ENCODE peak calls at places on chromosomes 4 and X, in seven cellular contexts. Q, L, G, H, A, Y and T are unnamed samples. For H3K4me1 and H3K9me3, the result is how much of the 10 kb centered on the place peaks cover.

GRCh38 chr4:89562715-89563114 is 255.1 kb upstream of the GPRIN3 start:
- DNase-seq in Q (peak), L (no peak), G (no peak), H (no peak), A (no peak), Y (no peak), T (no peak)

GRCh38 chrX:17412692-17413091 is 37.7 kb downstream of the NHS start:
- DNase-seq in Q (peak), L (no peak), G (no peak), H (no peak), A (no peak), Y (no peak), T (no peak)

GRCh38 chrX:37883196-37883595 is 35.8 kb upstream of the DYNLT3 start:
- DNase-seq in Q (no peak), L (no peak), G (no peak), H (no peak), A (no peak), Y (no peak), T (no peak)

GRCh38 chr4:112370466-112370865 is 73.3 kb downstream of the ALPK1 start:
- DNase-seq in Q (no peak), L (no peak), G (no peak), H (no peak), A (no peak), Y (no peak), T (no peak)

GRCh38 chr4:153188966-153189801 is 15.1 kb upstream of the TRIM2 start:
- DNase-seq in Q (peak), L (peak), G (no peak), H (peak), A (no peak), Y (no peak), T (peak)

GRCh38 chrX:15790766-15791380 is 589 bp downstream of the ZRSR2 start:
- DNase-seq in Q (peak), L (no peak), G (peak), H (no peak), A (no peak), Y (no peak), T (no peak)

GRCh38 chrX:138929905-138930304 is 218.4 kb upstream of the FGF13 start:
- DNase-seq in Q (peak), L (no peak), G (no peak), H (no peak), A (no peak), Y (no peak), T (no peak)

GRCh38 chrX:48697182-48697727 is 721 bp downstream of the SUV39H1 start:
- DNase-seq in Q (no peak), L (no peak), G (no peak), H (no peak), A (no peak), Y (no peak), T (no peak)

GRCh38 chr4:82528868-82529267 is 32.9 kb downstream of the TMEM150C start:
- DNase-seq in Q (no peak), L (no peak), G (no peak), H (no peak), A (no peak), Y (no peak), T (no peak)

GRCh38 chr4:41258783-41259182 is 2.1 kb downstream of the UCHL1 start:
- DNase-seq in Q (peak), L (no peak), G (peak), H (no peak), A (no peak), Y (no peak), T (no peak)

GRCh38 chrX:30309139-30309571 is at the start of gene NR0B1:
- DNase-seq in Q (no peak), L (no peak), G (peak), H (no peak), A (no peak), Y (no peak), T (no peak)

GRCh38 chr4:54475546-54475945 is 182.2 kb upstream of the KIT start:
- DNase-seq in Q (no peak), L (no peak), G (no peak), H (no peak), A (no peak), Y (no peak), T (no peak)

GRCh38 chr4:7383251-7383650 is 51.5 kb downstream of the PSAPL1 start:
- DNase-seq in Q (no peak), L (peak), G (no peak), H (no peak), A (no peak), Y (no peak), T (no peak)

GRCh38 chr4:120083152-120083551 is 16.5 kb upstream of the MAD2L1 start:
- DNase-seq in Q (no peak), L (no peak), G (no peak), H (no peak), A (no peak), Y (no peak), T (no peak)

GRCh38 chr4:178306565-178306964 is 864.3 kb upstream of the AGA start:
- DNase-seq in Q (peak), L (no peak), G (peak), H (no peak), A (no peak), Y (no peak), T (no peak)

GRCh38 chr4:142706381-142706780 is 139.7 kb downstream of the INPP4B start:
- DNase-seq in Q (no peak), L (no peak), G (no peak), H (no peak), A (no peak), Y (no peak), T (no peak)

GRCh38 chr4:142703694-142704309 is 142.3 kb downstream of the INPP4B start:
- DNase-seq in Q (no peak), L (no peak), G (no peak), H (no peak), A (no peak), Y (no peak), T (no peak)

GRCh38 chr4:142708231-142708630 is 137.9 kb downstream of the INPP4B start:
- DNase-seq in Q (no peak), L (no peak), G (no peak), H (no peak), A (no peak), Y (no peak), T (no peak)

GRCh38 chr4:142705820-142706219 is 140.3 kb downstream of the INPP4B start:
- DNase-seq in Q (no peak), L (no peak), G (no peak), H (no peak), A (no peak), Y (no peak), T (no peak)

GRCh38 chr4:142707397-142707796 is 138.7 kb downstream of the INPP4B start:
- DNase-seq in Q (no peak), L (no peak), G (no peak), H (no peak), A (no peak), Y (no peak), T (no peak)
- H3K4me1 ChIP-seq in Q (under half), L (under half), G (under half), H (under half), A (under half), Y (under half), T (under half)

DNA sequence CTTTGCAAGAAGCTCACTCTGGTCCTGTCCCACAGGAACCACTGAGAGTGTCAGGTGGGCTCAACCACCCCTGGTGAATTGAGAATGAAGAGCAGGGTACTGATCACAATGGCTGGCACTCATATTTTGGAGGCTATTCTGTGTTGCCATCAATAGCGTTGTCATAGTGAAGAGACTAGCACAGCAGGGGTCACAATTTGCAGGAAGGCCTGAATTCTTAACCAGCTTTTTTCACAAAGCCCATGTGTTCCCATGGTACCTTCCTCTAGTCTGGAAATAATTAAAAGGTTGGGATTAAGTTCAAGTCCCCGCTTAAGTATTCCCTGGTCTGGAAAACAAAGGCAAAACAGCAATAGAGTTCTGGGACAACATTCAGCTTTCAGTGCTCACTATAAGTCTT is 1051.7 kb downstream of the C4orf33 start:
- DNase-seq in Q (no peak), L (no peak), G (no peak), H (no peak), A (no peak), Y (no peak), T (no peak)
- H3K9me3 ChIP-seq in Q (under half), L (under half), G (under half), H (under half), A (under half), Y (under half), T (under half)

GRCh38 chr4:102808009-102808408 is 19.3 kb downstream of the UBE2D3 start:
- DNase-seq in Q (no peak), L (no peak), G (no peak), H (no peak), A (no peak), Y (no peak), T (no peak)
- H3K4me1 ChIP-seq in Q (under half), L (under half), G (under half), H (under half), A (under half), Y (under half), T (under half)

GRCh38 chrX:68794486-68794885 is 34.3 kb upstream of the EFNB1 start:
- DNase-seq in Q (no peak), L (no peak), G (no peak), H (no peak), A (no peak), Y (no peak), T (no peak)

GRCh38 chrX:68789966-68790365 is 38.9 kb upstream of the EFNB1 start:
- DNase-seq in Q (no peak), L (no peak), G (no peak), H (no peak), A (no peak), Y (no peak), T (no peak)

GRCh38 chrX:68792083-68792482 is 36.7 kb upstream of the EFNB1 start:
- DNase-seq in Q (no peak), L (no peak), G (no peak), H (no peak), A (no peak), Y (no peak), T (no peak)

GRCh38 chrX:68795741-68796140 is 33.1 kb upstream of the EFNB1 start:
- DNase-seq in Q (no peak), L (no peak), G (peak), H (no peak), A (no peak), Y (no peak), T (no peak)
- H3K9me3 ChIP-seq in Q (under half), L (under half), G (under half), H (under half), A (under half), Y (under half), T (under half)

DNA sequence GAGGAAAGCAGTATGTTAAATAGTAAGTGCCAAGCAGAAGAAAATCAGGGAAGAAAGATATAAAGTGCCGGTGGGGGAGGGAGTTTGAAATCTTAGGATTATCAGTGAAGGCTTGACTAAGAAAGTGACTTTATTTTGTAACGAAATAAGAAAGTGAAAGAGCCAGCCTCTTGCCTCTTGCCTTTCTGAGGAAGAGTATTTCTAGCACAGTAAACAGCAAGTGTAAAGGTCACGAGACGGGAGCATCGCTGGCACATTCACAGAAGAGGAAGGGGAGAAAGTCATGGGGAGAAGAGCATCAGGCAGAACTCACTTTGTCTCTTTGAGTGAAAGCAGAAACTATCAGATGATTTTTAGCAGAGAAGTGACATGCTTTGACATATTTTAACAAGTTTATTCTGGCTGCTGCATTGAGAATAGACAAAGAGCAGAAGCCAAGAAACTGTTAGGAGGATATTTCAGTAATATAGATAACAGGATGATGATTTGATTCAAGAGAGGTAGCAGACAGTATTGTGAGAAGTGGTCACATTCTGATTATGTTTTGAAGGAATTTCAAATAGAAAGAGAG is 313.8 kb downstream of the CAMK2D start:
- DNase-seq in Q (peak), L (no peak), G (no peak), H (no peak), A (no peak), Y (no peak), T (no peak)
- H3K4me1 ChIP-seq in Q (under half), L (under half), G (under half), H (under half), A (under half), Y (under half), T (under half)

DNA sequence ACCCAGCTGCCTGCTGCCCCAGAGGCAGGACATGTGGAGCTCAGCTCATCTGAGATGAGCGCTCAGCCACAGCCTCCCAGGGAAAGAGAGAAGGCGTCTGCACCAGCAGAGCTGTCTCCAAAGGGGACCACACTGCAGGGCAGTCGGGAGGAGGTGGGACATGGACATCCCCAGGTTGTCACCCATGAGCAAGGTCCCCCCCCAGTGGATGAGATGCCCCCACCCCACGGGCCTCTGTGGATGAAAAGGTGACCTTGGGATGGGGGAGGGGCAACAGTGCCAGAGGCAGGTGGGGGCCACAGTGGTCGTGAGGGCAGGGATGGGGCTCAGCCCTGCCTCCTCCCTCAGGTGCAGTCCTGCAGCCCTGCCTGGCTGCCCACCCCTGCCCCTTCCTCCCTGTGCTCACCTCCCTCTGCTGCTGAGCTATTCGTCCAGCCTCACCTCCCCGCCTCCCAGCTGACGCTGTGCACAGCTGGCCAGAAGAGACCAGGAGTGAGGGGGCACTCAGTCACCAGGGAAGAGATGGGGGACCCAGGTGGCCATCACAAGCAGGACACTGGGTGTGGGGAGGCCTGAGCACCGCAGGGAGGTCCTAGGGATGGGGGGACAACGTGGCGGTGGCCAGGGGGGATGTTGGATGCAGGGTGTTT is 9.3 kb downstream of the NKX1-1 start:
- DNase-seq in Q (no peak), L (peak), G (no peak), H (peak), A (no peak), Y (peak), T (no peak)
- H3K9me3 ChIP-seq in Q (under half), L (under half), G (under half), H (under half), A (under half), Y (under half), T (under half)